ENCODE peak calls at places on chromosomes 13 and 19, in five cellular contexts. W, H, F, J and U are unnamed samples.
A peak's percentile ranks its signal among the peaks of the same experiment; 100 is the strongest.

GRCh38 chr19:18660051-18660910 is 23.2 kb upstream of the CRTC1 start:
- DNase-seq in H (no peak), F (peak; percentile 69), J (no peak), W (no peak), U (peak; percentile 46)

GRCh38 chr13:73090116-73090811 is 31.5 kb downstream of the KLF5 start:
- DNase-seq in J (peak; percentile 19), H (peak; percentile 5), W (peak; percentile 93), F (peak; percentile 91), U (peak; percentile 93)

GRCh38 chr13:43492281-43492680 is 294.5 kb downstream of the ENOX1 start:
- DNase-seq in H (no peak), F (no peak), J (no peak), W (no peak), U (no peak)

GRCh38 chr13:56351041-56351440 is 789.7 kb upstream of the PRR20A start:
- DNase-seq in J (no peak), H (no peak), F (no peak), W (peak; percentile 18), U (peak; percentile 1)

GRCh38 chr13:33751151-33751550 is 66.8 kb upstream of the RFC3 start:
- DNase-seq in F (peak; percentile 46), J (peak; percentile 5), H (no peak), W (no peak), U (no peak)

GRCh38 chr19:2412449-2412848 is 14.9 kb downstream of the TIMM13 start:
- DNase-seq in H (no peak), J (no peak), F (no peak), W (no peak), U (no peak)

GRCh38 chr13:100794575-100794974 is 120.0 kb upstream of the TMTC4 start:
- DNase-seq in J (no peak), F (no peak), W (no peak), H (no peak), U (no peak)

GRCh38 chr19:23771761-23772667 is 13.3 kb upstream of the ZNF681 start:
- DNase-seq in F (no peak), J (no peak), H (no peak), W (peak; percentile 71), U (no peak)

GRCh38 chr19:55476100-55476775 is at the start of gene ZNF628:
- DNase-seq in H (peak; percentile 91), J (peak; percentile 77), F (peak; percentile 98), W (peak; percentile 97), U (peak; percentile 99)

GRCh38 chr13:75635101-75635620 is 969 bp upstream of the LMO7 start:
- DNase-seq in J (no peak), F (no peak), H (no peak), W (no peak), U (no peak)

GRCh38 chr19:41302624-41303351 is 7.2 kb upstream of the CCDC97 start:
- DNase-seq in H (no peak), J (no peak), W (no peak), F (no peak), U (no peak)

GRCh38 chr13:76792680-76793334 is 93.4 kb downstream of the KCTD12 start:
- DNase-seq in F (peak; percentile 66), J (peak; percentile 1), W (no peak), H (no peak), U (no peak)

GRCh38 chr19:55365245-55365644 is 2.2 kb upstream of the GARIN5B start:
- DNase-seq in J (no peak), W (no peak), F (no peak), H (no peak), U (no peak)

GRCh38 chr13:30850867-30851211 is 55.2 kb upstream of the MEDAG start:
- DNase-seq in F (no peak), J (no peak), W (no peak), H (no peak), U (no peak)

GRCh38 chr13:72652681-72653080 is 74.7 kb downstream of the MZT1 start:
- DNase-seq in H (no peak), F (no peak), J (no peak), W (peak; percentile 57), U (no peak)

GRCh38 chr13:82772802-82773201 is 1109.5 kb downstream of the SLITRK1 start:
- DNase-seq in F (peak; percentile 47), H (no peak), J (no peak), W (peak; percentile 42), U (peak; percentile 3)

GRCh38 chr19:7781157-7781556 is 18.1 kb downstream of the CLEC4M start:
- DNase-seq in H (no peak), J (no peak), W (no peak), F (no peak), U (peak; percentile 6)
- TF ChIP-seq CTCF in H (no peak), J (no peak), W (no peak), F (no peak), U (no peak)

DNA sequence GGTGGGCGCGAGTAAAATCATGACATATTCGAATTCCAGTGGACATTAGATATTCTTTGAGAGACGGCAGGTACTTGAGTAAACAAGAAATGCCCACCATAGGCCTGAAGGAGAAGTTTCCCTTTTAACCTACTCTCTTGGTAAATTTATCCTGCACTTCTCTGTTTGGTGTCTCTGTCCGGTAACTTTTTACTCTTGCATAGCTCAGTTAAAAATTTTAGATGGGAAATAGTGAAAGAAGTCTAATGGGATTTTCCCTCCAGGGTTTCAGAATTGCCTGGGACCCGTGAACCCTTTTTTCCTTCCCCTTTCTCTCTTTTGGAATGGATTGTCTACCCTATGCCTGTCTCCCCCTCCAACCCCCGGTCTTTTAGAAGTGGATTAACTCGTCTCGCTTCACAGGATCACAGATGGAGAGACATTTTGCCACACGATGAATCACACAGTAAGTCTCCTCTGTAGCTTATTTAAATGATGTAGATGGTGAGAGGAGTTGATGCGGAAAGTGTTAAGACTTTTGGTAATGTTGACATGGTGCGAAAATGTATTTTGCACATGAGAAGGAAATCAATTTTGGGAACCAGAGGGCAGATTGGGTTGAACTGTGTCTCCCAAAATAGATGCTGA is 511 bp upstream of the MIPEP start:
- DNase-seq in H (no peak), F (no peak), J (no peak), W (no peak), U (peak; percentile 18)
- TF ChIP-seq CTCF in H (no peak), F (no peak), J (no peak), W (no peak), U (no peak)

GRCh38 chr19:15124572-15125231 is 17.5 kb downstream of the SYDE1 start:
- DNase-seq in F (no peak), W (peak; percentile 20), H (no peak), J (no peak), U (peak; percentile 16)

GRCh38 chr19:15123031-15123890 is 16.1 kb downstream of the SYDE1 start:
- DNase-seq in W (no peak), F (no peak), H (no peak), J (no peak), U (no peak)

GRCh38 chr19:15126511-15126910 is 19.3 kb downstream of the SYDE1 start:
- DNase-seq in J (no peak), H (no peak), W (no peak), F (no peak), U (no peak)

GRCh38 chr19:15123900-15124299 is 16.7 kb downstream of the SYDE1 start:
- DNase-seq in W (no peak), F (no peak), H (no peak), J (no peak), U (peak; percentile 27)

GRCh38 chr19:15125232-15126067 is 18.2 kb downstream of the SYDE1 start:
- DNase-seq in W (peak; percentile 92), F (peak; percentile 95), J (peak; percentile 80), H (peak; percentile 94), U (peak; percentile 99)
- TF ChIP-seq CTCF in W (peak; percentile 53), F (no peak), J (peak; percentile 3), H (peak; percentile 4), U (peak; percentile 6)

DNA sequence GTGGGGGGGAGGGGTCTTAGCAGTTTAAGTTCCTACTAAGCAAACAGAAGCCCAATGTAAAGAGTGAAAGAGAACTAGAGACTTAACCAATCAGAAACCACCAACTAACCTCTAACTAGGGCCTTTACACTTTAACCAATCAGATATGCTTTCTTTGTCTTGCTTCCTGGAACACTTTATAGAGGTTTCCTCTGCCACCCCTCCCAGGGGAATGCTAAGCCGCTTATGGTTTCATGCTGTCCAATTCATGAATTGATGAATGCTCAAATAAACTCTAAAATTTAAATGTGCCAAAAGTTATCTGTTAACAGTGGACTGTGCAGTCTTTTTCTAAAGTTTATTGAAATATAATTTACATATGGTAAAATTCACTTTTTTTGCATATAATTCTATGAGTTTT is 33.9 kb upstream of the LATS2 start:
- DNase-seq in F (no peak), H (no peak), W (no peak), J (no peak), U (no peak)
- TF ChIP-seq CTCF in F (no peak), H (no peak), W (no peak), J (no peak), U (no peak)

DNA sequence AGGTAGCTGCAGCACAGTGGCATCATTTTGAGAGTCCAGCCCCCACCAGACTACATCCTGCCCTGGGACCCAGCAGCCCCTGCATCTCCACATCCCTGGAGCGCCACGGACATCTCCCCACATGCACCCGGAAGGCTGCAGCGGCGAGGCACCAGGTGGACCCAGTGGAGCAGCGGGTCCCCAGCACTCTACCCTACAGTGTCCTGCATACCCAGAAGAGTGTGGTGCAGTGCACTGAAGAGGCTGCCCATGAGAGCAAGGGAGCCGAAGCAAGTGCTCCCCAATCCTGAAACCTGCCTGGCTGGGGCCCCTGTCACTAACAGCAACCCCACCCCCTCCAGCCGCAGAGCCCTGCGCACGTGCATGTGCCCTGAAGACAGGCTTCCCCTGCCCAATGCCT is 21.3 kb upstream of the SLC7A9 start:
- DNase-seq in H (no peak), W (no peak), F (no peak), J (no peak), U (no peak)
- TF ChIP-seq CTCF in H (no peak), W (no peak), F (no peak), J (no peak), U (no peak)

GRCh38 chr19:934197-934840 is 8.5 kb downstream of the ARID3A start:
- DNase-seq in H (no peak), F (no peak), W (no peak), J (no peak), U (no peak)

GRCh38 chr19:933553-933882 is 7.7 kb downstream of the ARID3A start:
- DNase-seq in J (no peak), H (no peak), F (no peak), W (no peak), U (no peak)

GRCh38 chr19:931860-932646 is 6.2 kb downstream of the ARID3A start:
- DNase-seq in F (no peak), H (no peak), J (no peak), W (no peak), U (no peak)

GRCh38 chr19:934865-935422 is 9.1 kb downstream of the ARID3A start:
- DNase-seq in J (no peak), F (peak; percentile 49), H (no peak), W (no peak), U (peak; percentile 90)

DNA sequence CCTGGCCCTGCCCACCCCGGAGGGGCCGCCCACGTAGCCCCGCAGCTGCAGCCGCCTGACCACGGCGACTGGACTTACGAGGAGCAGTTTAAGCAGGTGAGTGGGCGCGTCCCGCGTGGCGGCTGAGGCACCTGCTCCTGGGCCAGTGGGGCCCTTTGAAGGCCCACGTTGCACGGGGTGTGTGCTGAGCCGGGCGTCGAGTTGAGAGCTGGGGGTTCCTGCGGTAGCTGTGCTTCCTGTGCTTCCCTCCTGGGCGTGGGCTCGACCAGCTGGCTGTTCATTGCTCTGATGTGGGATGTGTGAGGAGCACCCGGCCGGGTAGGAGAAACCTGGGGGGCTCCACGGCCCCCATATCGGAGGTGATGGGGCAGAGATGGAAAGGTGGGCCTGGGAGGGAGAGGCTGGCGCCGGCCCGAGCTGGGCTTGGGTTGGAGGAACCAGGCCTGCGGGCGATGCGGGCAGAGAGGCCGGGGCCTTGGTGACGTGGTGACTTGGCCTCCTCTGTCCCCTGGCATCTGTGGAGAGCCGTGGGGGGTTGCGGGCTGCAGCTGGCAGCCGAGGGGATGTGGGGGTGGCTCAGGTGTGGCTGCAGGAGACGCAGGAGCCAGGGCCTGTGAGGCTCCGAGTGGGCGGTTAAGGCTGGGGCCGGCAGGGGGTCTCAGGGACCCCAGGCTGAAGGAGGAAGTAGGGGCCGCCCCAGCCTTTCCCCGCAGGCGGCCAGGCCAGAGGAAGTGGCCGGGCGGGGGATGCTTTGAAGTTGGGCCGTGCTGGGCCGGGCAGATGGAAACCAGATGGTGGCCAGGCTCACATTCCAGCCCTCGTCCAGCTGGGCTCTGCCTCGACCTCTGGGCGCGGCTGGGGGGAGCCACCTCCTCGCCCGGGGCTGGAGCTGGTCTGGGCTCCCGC is 7.1 kb downstream of the ARID3A start:
- DNase-seq in J (peak; percentile 26), F (peak; percentile 94), H (peak; percentile 88), W (peak; percentile 53), U (peak; percentile 77)
- TF ChIP-seq CTCF in J (no peak), F (peak; percentile 38), H (peak; percentile 8), W (no peak), U (no peak)